ENCODE peak calls at places on chromosome 12, in nine cellular contexts. One of them, this sample, is unnamed.

GRCh38 chr12:12714276-12715001 is 2.7 kb upstream of the CDKN1B start:
- DNase-seq in kidney: peak; percentile 84
- DNase-seq in GM06990: peak; percentile 75
- DNase-seq in NCI-H748 treated with DMSO at 0.1 percent for 48 hours: peak; percentile 19
- DNase-seq in D341Med: no peak
- DNase-seq in occipital lobe: no peak
- DNase-seq in fibroblast of the conjunctiva: no peak
- DNase-seq in activated gamma-delta T cell treated with Interleukin-2 at 50 U/mL for 16 hours: peak; percentile 62
- DNase-seq in GM10248: peak; percentile 54
- DNase-seq in this sample: no peak

GRCh38 chr12:70032076-70032475 is 207.0 kb downstream of the MYRFL start:
- DNase-seq in GM06990: no peak
- DNase-seq in activated gamma-delta T cell treated with Interleukin-2 at 50 U/mL for 16 hours: no peak
- DNase-seq in kidney: no peak
- DNase-seq in NCI-H748 treated with DMSO at 0.1 percent for 48 hours: no peak
- DNase-seq in occipital lobe: no peak
- DNase-seq in D341Med: no peak
- DNase-seq in fibroblast of the conjunctiva: peak; percentile 13
- DNase-seq in GM10248: no peak
- DNase-seq in this sample: no peak

GRCh38 chr12:110743571-110744093 is 941 bp upstream of the PPP1CC start:
- DNase-seq in occipital lobe: peak; percentile 21
- DNase-seq in activated gamma-delta T cell treated with Interleukin-2 at 50 U/mL for 16 hours: no peak
- DNase-seq in NCI-H748 treated with DMSO at 0.1 percent for 48 hours: no peak
- DNase-seq in GM06990: peak; percentile 20
- DNase-seq in kidney: peak; percentile 83
- DNase-seq in fibroblast of the conjunctiva: no peak
- DNase-seq in D341Med: no peak
- DNase-seq in GM10248: no peak
- DNase-seq in this sample: peak; percentile 41

GRCh38 chr12:1171657-1172056 is 180.6 kb downstream of the ERC1 start:
- DNase-seq in activated gamma-delta T cell treated with Interleukin-2 at 50 U/mL for 16 hours: no peak
- DNase-seq in NCI-H748 treated with DMSO at 0.1 percent for 48 hours: peak; percentile 86
- DNase-seq in GM06990: no peak
- DNase-seq in occipital lobe: no peak
- DNase-seq in GM10248: no peak
- DNase-seq in fibroblast of the conjunctiva: peak; percentile 3
- DNase-seq in kidney: no peak
- DNase-seq in D341Med: peak; percentile 51
- DNase-seq in this sample: no peak

GRCh38 chr12:28446031-28446430 is 255.8 kb downstream of the CCDC91 start:
- DNase-seq in D341Med: no peak
- DNase-seq in kidney: no peak
- DNase-seq in GM06990: no peak
- DNase-seq in NCI-H748 treated with DMSO at 0.1 percent for 48 hours: no peak
- DNase-seq in GM10248: no peak
- DNase-seq in activated gamma-delta T cell treated with Interleukin-2 at 50 U/mL for 16 hours: no peak
- DNase-seq in occipital lobe: no peak
- DNase-seq in fibroblast of the conjunctiva: no peak
- DNase-seq in this sample: no peak

GRCh38 chr12:52300796-52301691 is 9.7 kb upstream of the KRT81 start:
- DNase-seq in NCI-H748 treated with DMSO at 0.1 percent for 48 hours: no peak
- DNase-seq in activated gamma-delta T cell treated with Interleukin-2 at 50 U/mL for 16 hours: no peak
- DNase-seq in fibroblast of the conjunctiva: no peak
- DNase-seq in GM06990: no peak
- DNase-seq in occipital lobe: no peak
- DNase-seq in kidney: no peak
- DNase-seq in GM10248: no peak
- DNase-seq in D341Med: no peak
- DNase-seq in this sample: no peak

GRCh38 chr12:57836442-57837375 is 9.8 kb downstream of the CTDSP2 start:
- DNase-seq in activated gamma-delta T cell treated with Interleukin-2 at 50 U/mL for 16 hours: peak; percentile 28
- DNase-seq in fibroblast of the conjunctiva: peak; percentile 65
- DNase-seq in GM10248: peak; percentile 63
- DNase-seq in GM06990: peak; percentile 66
- DNase-seq in occipital lobe: no peak
- DNase-seq in NCI-H748 treated with DMSO at 0.1 percent for 48 hours: no peak
- DNase-seq in kidney: peak; percentile 93
- DNase-seq in D341Med: no peak
- DNase-seq in this sample: peak; percentile 73

GRCh38 chr12:57234571-57235011 is 5.1 kb downstream of the SHMT2 start:
- DNase-seq in occipital lobe: no peak
- DNase-seq in GM10248: no peak
- DNase-seq in NCI-H748 treated with DMSO at 0.1 percent for 48 hours: no peak
- DNase-seq in fibroblast of the conjunctiva: no peak
- DNase-seq in D341Med: no peak
- DNase-seq in activated gamma-delta T cell treated with Interleukin-2 at 50 U/mL for 16 hours: no peak
- DNase-seq in kidney: no peak
- DNase-seq in GM06990: no peak
- DNase-seq in this sample: no peak

GRCh38 chr12:76690916-76691700 is 72.8 kb upstream of the ZDHHC17 start:
- DNase-seq in activated gamma-delta T cell treated with Interleukin-2 at 50 U/mL for 16 hours: no peak
- DNase-seq in fibroblast of the conjunctiva: no peak
- DNase-seq in GM06990: no peak
- DNase-seq in NCI-H748 treated with DMSO at 0.1 percent for 48 hours: no peak
- DNase-seq in GM10248: no peak
- DNase-seq in D341Med: no peak
- DNase-seq in kidney: no peak
- DNase-seq in occipital lobe: no peak
- DNase-seq in this sample: no peak

GRCh38 chr12:52757449-52758176 is 19.5 kb downstream of the KRT76 start:
- DNase-seq in activated gamma-delta T cell treated with Interleukin-2 at 50 U/mL for 16 hours: no peak
- DNase-seq in NCI-H748 treated with DMSO at 0.1 percent for 48 hours: no peak
- DNase-seq in GM10248: no peak
- DNase-seq in kidney: no peak
- DNase-seq in fibroblast of the conjunctiva: no peak
- DNase-seq in GM06990: no peak
- DNase-seq in occipital lobe: no peak
- DNase-seq in D341Med: no peak
- DNase-seq in this sample: no peak

GRCh38 chr12:90360300-90360699 is 594.7 kb downstream of the CCER1 start:
- DNase-seq in occipital lobe: no peak
- DNase-seq in fibroblast of the conjunctiva: no peak
- DNase-seq in GM10248: no peak
- DNase-seq in D341Med: no peak
- DNase-seq in kidney: no peak
- DNase-seq in activated gamma-delta T cell treated with Interleukin-2 at 50 U/mL for 16 hours: no peak
- DNase-seq in GM06990: no peak
- DNase-seq in NCI-H748 treated with DMSO at 0.1 percent for 48 hours: no peak
- DNase-seq in this sample: no peak

GRCh38 chr12:109599087-109599486 is 25.5 kb downstream of the MVK start:
- DNase-seq in fibroblast of the conjunctiva: no peak
- DNase-seq in kidney: no peak
- DNase-seq in GM10248: no peak
- DNase-seq in NCI-H748 treated with DMSO at 0.1 percent for 48 hours: no peak
- DNase-seq in activated gamma-delta T cell treated with Interleukin-2 at 50 U/mL for 16 hours: no peak
- DNase-seq in GM06990: no peak
- DNase-seq in D341Med: no peak
- DNase-seq in occipital lobe: no peak
- DNase-seq in this sample: no peak

GRCh38 chr12:123363385-123363742 is 1.3 kb downstream of the SBNO1 start:
- DNase-seq in occipital lobe: no peak
- DNase-seq in D341Med: no peak
- DNase-seq in kidney: no peak
- DNase-seq in activated gamma-delta T cell treated with Interleukin-2 at 50 U/mL for 16 hours: no peak
- DNase-seq in GM06990: no peak
- DNase-seq in GM10248: peak; percentile 39
- DNase-seq in fibroblast of the conjunctiva: no peak
- DNase-seq in NCI-H748 treated with DMSO at 0.1 percent for 48 hours: no peak
- DNase-seq in this sample: no peak

GRCh38 chr12:128729628-128730121 is 94.1 kb downstream of the SLC15A4 start:
- DNase-seq in activated gamma-delta T cell treated with Interleukin-2 at 50 U/mL for 16 hours: no peak
- DNase-seq in GM06990: no peak
- DNase-seq in GM10248: no peak
- DNase-seq in occipital lobe: no peak
- DNase-seq in D341Med: no peak
- DNase-seq in kidney: no peak
- DNase-seq in fibroblast of the conjunctiva: no peak
- DNase-seq in NCI-H748 treated with DMSO at 0.1 percent for 48 hours: no peak
- DNase-seq in this sample: no peak

GRCh38 chr12:8912910-8913309 is 1.4 kb upstream of the PHC1 start:
- DNase-seq in fibroblast of the conjunctiva: no peak
- DNase-seq in occipital lobe: peak; percentile 4
- DNase-seq in D341Med: no peak
- DNase-seq in NCI-H748 treated with DMSO at 0.1 percent for 48 hours: peak; percentile 24
- DNase-seq in GM10248: no peak
- DNase-seq in kidney: no peak
- DNase-seq in activated gamma-delta T cell treated with Interleukin-2 at 50 U/mL for 16 hours: peak; percentile 6
- DNase-seq in GM06990: no peak
- DNase-seq in this sample: no peak

GRCh38 chr12:87086118-87086891 is 830.1 kb upstream of the MGAT4C start:
- DNase-seq in GM10248: no peak
- DNase-seq in occipital lobe: no peak
- DNase-seq in fibroblast of the conjunctiva: no peak
- DNase-seq in D341Med: no peak
- DNase-seq in GM06990: no peak
- DNase-seq in activated gamma-delta T cell treated with Interleukin-2 at 50 U/mL for 16 hours: no peak
- DNase-seq in NCI-H748 treated with DMSO at 0.1 percent for 48 hours: no peak
- DNase-seq in kidney: no peak
- DNase-seq in this sample: no peak

GRCh38 chr12:57195655-57196371 is 20.8 kb upstream of the NXPH4 start:
- DNase-seq in D341Med: no peak
- DNase-seq in GM10248: no peak
- DNase-seq in NCI-H748 treated with DMSO at 0.1 percent for 48 hours: no peak
- DNase-seq in occipital lobe: peak; percentile 25
- DNase-seq in activated gamma-delta T cell treated with Interleukin-2 at 50 U/mL for 16 hours: no peak
- DNase-seq in fibroblast of the conjunctiva: no peak
- DNase-seq in GM06990: no peak
- DNase-seq in kidney: no peak
- DNase-seq in this sample: no peak

GRCh38 chr12:80778005-80778541 is 61.4 kb downstream of the MYF5 start:
- DNase-seq in occipital lobe: no peak
- DNase-seq in D341Med: peak; percentile 48
- DNase-seq in activated gamma-delta T cell treated with Interleukin-2 at 50 U/mL for 16 hours: no peak
- DNase-seq in NCI-H748 treated with DMSO at 0.1 percent for 48 hours: peak; percentile 98
- DNase-seq in GM06990: peak; percentile 89
- DNase-seq in GM10248: peak; percentile 59
- DNase-seq in fibroblast of the conjunctiva: peak; percentile 95
- DNase-seq in kidney: peak; percentile 77
- DNase-seq in this sample: no peak

GRCh38 chr12:7933255-7933726 is 2.7 kb downstream of the SLC2A3 start:
- DNase-seq in NCI-H748 treated with DMSO at 0.1 percent for 48 hours: peak; percentile 69
- DNase-seq in D341Med: peak; percentile 79
- DNase-seq in activated gamma-delta T cell treated with Interleukin-2 at 50 U/mL for 16 hours: peak; percentile 69
- DNase-seq in fibroblast of the conjunctiva: peak; percentile 95
- DNase-seq in GM10248: peak; percentile 87
- DNase-seq in kidney: peak; percentile 86
- DNase-seq in occipital lobe: peak; percentile 50
- DNase-seq in GM06990: peak; percentile 65
- DNase-seq in this sample: peak; percentile 56

GRCh38 chr12:8475508-8475907 is 19.7 kb downstream of the CLEC6A start:
- DNase-seq in kidney: no peak
- DNase-seq in NCI-H748 treated with DMSO at 0.1 percent for 48 hours: no peak
- DNase-seq in activated gamma-delta T cell treated with Interleukin-2 at 50 U/mL for 16 hours: no peak
- DNase-seq in GM06990: no peak
- DNase-seq in fibroblast of the conjunctiva: no peak
- DNase-seq in D341Med: no peak
- DNase-seq in GM10248: no peak
- DNase-seq in occipital lobe: no peak
- DNase-seq in this sample: no peak

GRCh38 chr12:26273811-26274210 is 78.4 kb downstream of the SSPN start:
- DNase-seq in kidney: peak; percentile 66
- DNase-seq in GM06990: no peak
- DNase-seq in GM10248: no peak
- DNase-seq in D341Med: no peak
- DNase-seq in NCI-H748 treated with DMSO at 0.1 percent for 48 hours: no peak
- DNase-seq in occipital lobe: no peak
- DNase-seq in fibroblast of the conjunctiva: no peak
- DNase-seq in activated gamma-delta T cell treated with Interleukin-2 at 50 U/mL for 16 hours: no peak
- DNase-seq in this sample: no peak

GRCh38 chr12:3587402-3588013 is 96.5 kb downstream of the PRMT8 start:
- DNase-seq in GM10248: no peak
- DNase-seq in D341Med: no peak
- DNase-seq in NCI-H748 treated with DMSO at 0.1 percent for 48 hours: no peak
- DNase-seq in GM06990: no peak
- DNase-seq in kidney: no peak
- DNase-seq in activated gamma-delta T cell treated with Interleukin-2 at 50 U/mL for 16 hours: no peak
- DNase-seq in occipital lobe: no peak
- DNase-seq in fibroblast of the conjunctiva: no peak
- DNase-seq in this sample: no peak

GRCh38 chr12:131264625-131265024 is 310.9 kb downstream of the ADGRD1 start:
- DNase-seq in NCI-H748 treated with DMSO at 0.1 percent for 48 hours: no peak
- DNase-seq in fibroblast of the conjunctiva: no peak
- DNase-seq in GM06990: no peak
- DNase-seq in activated gamma-delta T cell treated with Interleukin-2 at 50 U/mL for 16 hours: no peak
- DNase-seq in GM10248: no peak
- DNase-seq in kidney: peak; percentile 92
- DNase-seq in D341Med: no peak
- DNase-seq in occipital lobe: no peak
- DNase-seq in this sample: no peak

GRCh38 chr12:123601602-123602489 is at the start of gene DDX55:
- DNase-seq in fibroblast of the conjunctiva: peak; percentile 49
- DNase-seq in kidney: peak; percentile 95
- DNase-seq in D341Med: peak; percentile 95
- DNase-seq in NCI-H748 treated with DMSO at 0.1 percent for 48 hours: peak; percentile 34
- DNase-seq in GM06990: peak; percentile 92
- DNase-seq in GM10248: peak; percentile 90
- DNase-seq in activated gamma-delta T cell treated with Interleukin-2 at 50 U/mL for 16 hours: peak; percentile 80
- DNase-seq in occipital lobe: peak; percentile 82
- DNase-seq in this sample: peak; percentile 70

GRCh38 chr12:80216890-80217559 is 117.7 kb downstream of the OTOGL start:
- DNase-seq in GM10248: no peak
- DNase-seq in activated gamma-delta T cell treated with Interleukin-2 at 50 U/mL for 16 hours: no peak
- DNase-seq in occipital lobe: no peak
- DNase-seq in D341Med: peak; percentile 35
- DNase-seq in GM06990: peak; percentile 44
- DNase-seq in kidney: no peak
- DNase-seq in NCI-H748 treated with DMSO at 0.1 percent for 48 hours: no peak
- DNase-seq in fibroblast of the conjunctiva: no peak
- DNase-seq in this sample: no peak

GRCh38 chr12:101414533-101415119 is 7.1 kb upstream of the ARL1 start:
- DNase-seq in activated gamma-delta T cell treated with Interleukin-2 at 50 U/mL for 16 hours: no peak
- DNase-seq in NCI-H748 treated with DMSO at 0.1 percent for 48 hours: peak; percentile 28
- DNase-seq in D341Med: peak; percentile 39
- DNase-seq in GM10248: peak; percentile 49
- DNase-seq in GM06990: peak; percentile 2
- DNase-seq in occipital lobe: no peak
- DNase-seq in kidney: no peak
- DNase-seq in fibroblast of the conjunctiva: peak; percentile 54
- DNase-seq in this sample: peak; percentile 8

This sample was measured in amygdala.